ENCODE peak calls at places on chromosomes 7 and 10, in eight cellular contexts. One of them, this sample, is unnamed.

GRCh38 chr10:31320598-31321211 is 1.7 kb downstream of the ZEB1 start:
- DNase-seq in non-pigmented ciliary epithelial cell: no peak
- DNase-seq in LoVo: peak
- DNase-seq in ELF-1: peak
- DNase-seq in NCI-H1417: peak
- DNase-seq in COR-L47: peak
- DNase-seq in GM03348: peak
- DNase-seq in HEK293T: peak
- DNase-seq in this sample: no peak

GRCh38 chr7:26616235-26616634 is 248.2 kb downstream of the SKAP2 start:
- DNase-seq in non-pigmented ciliary epithelial cell: no peak
- DNase-seq in LoVo: peak
- DNase-seq in ELF-1: no peak
- DNase-seq in NCI-H1417: no peak
- DNase-seq in COR-L47: no peak
- DNase-seq in GM03348: no peak
- DNase-seq in HEK293T: no peak
- DNase-seq in this sample: no peak

GRCh38 chr10:13784067-13784466 is 197.3 kb downstream of the PRPF18 start:
- DNase-seq in non-pigmented ciliary epithelial cell: no peak
- DNase-seq in LoVo: no peak
- DNase-seq in ELF-1: peak
- DNase-seq in NCI-H1417: no peak
- DNase-seq in COR-L47: no peak
- DNase-seq in GM03348: no peak
- DNase-seq in HEK293T: no peak
- DNase-seq in this sample: peak

GRCh38 chr10:87504667-87505365 is at the start of gene MINPP1:
- DNase-seq in non-pigmented ciliary epithelial cell: no peak
- DNase-seq in LoVo: peak
- DNase-seq in ELF-1: peak
- DNase-seq in NCI-H1417: peak
- DNase-seq in COR-L47: peak
- DNase-seq in GM03348: peak
- DNase-seq in HEK293T: peak
- DNase-seq in this sample: peak

GRCh38 chr7:120665068-120665467 is 192.9 kb downstream of the TSPAN12 start:
- DNase-seq in non-pigmented ciliary epithelial cell: no peak
- DNase-seq in LoVo: no peak
- DNase-seq in ELF-1: no peak
- DNase-seq in NCI-H1417: no peak
- DNase-seq in COR-L47: no peak
- DNase-seq in GM03348: no peak
- DNase-seq in HEK293T: no peak
- DNase-seq in this sample: no peak

GRCh38 chr7:46859963-46860475 is 721.9 kb downstream of the TNS3 start:
- DNase-seq in non-pigmented ciliary epithelial cell: no peak
- DNase-seq in LoVo: no peak
- DNase-seq in ELF-1: no peak
- DNase-seq in NCI-H1417: no peak
- DNase-seq in COR-L47: no peak
- DNase-seq in GM03348: peak
- DNase-seq in HEK293T: no peak
- DNase-seq in this sample: peak

GRCh38 chr10:48531486-48531885 is 73.4 kb downstream of the ARHGAP22 start:
- DNase-seq in non-pigmented ciliary epithelial cell: no peak
- DNase-seq in LoVo: no peak
- DNase-seq in ELF-1: no peak
- DNase-seq in NCI-H1417: no peak
- DNase-seq in COR-L47: no peak
- DNase-seq in GM03348: no peak
- DNase-seq in HEK293T: no peak
- DNase-seq in this sample: no peak

GRCh38 chr10:21061982-21062381 is 164.9 kb upstream of the NEBL start:
- DNase-seq in non-pigmented ciliary epithelial cell: no peak
- DNase-seq in LoVo: no peak
- DNase-seq in ELF-1: no peak
- DNase-seq in NCI-H1417: no peak
- DNase-seq in COR-L47: no peak
- DNase-seq in GM03348: no peak
- DNase-seq in HEK293T: no peak
- DNase-seq in this sample: no peak

GRCh38 chr10:107013258-107014001 is 151.1 kb downstream of the SORCS1 start:
- DNase-seq in non-pigmented ciliary epithelial cell: no peak
- DNase-seq in LoVo: no peak
- DNase-seq in ELF-1: no peak
- DNase-seq in NCI-H1417: no peak
- DNase-seq in COR-L47: no peak
- DNase-seq in GM03348: no peak
- DNase-seq in HEK293T: peak
- DNase-seq in this sample: peak

GRCh38 chr10:42482411-42482810 is 156.0 kb downstream of the ZNF33B start:
- DNase-seq in non-pigmented ciliary epithelial cell: no peak
- DNase-seq in LoVo: no peak
- DNase-seq in ELF-1: no peak
- DNase-seq in NCI-H1417: no peak
- DNase-seq in COR-L47: no peak
- DNase-seq in GM03348: peak
- DNase-seq in HEK293T: no peak
- DNase-seq in this sample: no peak

GRCh38 chr7:85525661-85526060 is 338.8 kb upstream of the SEMA3D start:
- DNase-seq in non-pigmented ciliary epithelial cell: no peak
- DNase-seq in LoVo: no peak
- DNase-seq in ELF-1: no peak
- DNase-seq in NCI-H1417: no peak
- DNase-seq in COR-L47: no peak
- DNase-seq in GM03348: no peak
- DNase-seq in HEK293T: no peak
- DNase-seq in this sample: no peak

GRCh38 chr10:51074238-51075028 is at the start of gene PRKG1:
- DNase-seq in non-pigmented ciliary epithelial cell: no peak
- DNase-seq in LoVo: peak
- DNase-seq in ELF-1: peak
- DNase-seq in NCI-H1417: peak
- DNase-seq in COR-L47: no peak
- DNase-seq in GM03348: peak
- DNase-seq in HEK293T: peak
- DNase-seq in this sample: peak